ENCODE peak calls at places on chromosomes 4 and X, in seven cellular contexts. One of them, this sample, is unnamed.

GRCh38 chrX:74383611-74384010 is 37.7 kb upstream of the SLC16A2 start:
- DNase-seq in brain microvascular endothelial cell: peak
- DNase-seq in PC-9: peak
- DNase-seq in CD4-positive, alpha-beta T cell: no peak
- DNase-seq in epithelial cell of prostate: no peak
- DNase-seq in testis: peak
- DNase-seq in H9: peak
- DNase-seq in this sample: peak

GRCh38 chr4:4719446-4719845 is 140.0 kb upstream of the MSX1 start:
- DNase-seq in brain microvascular endothelial cell: no peak
- DNase-seq in PC-9: no peak
- DNase-seq in CD4-positive, alpha-beta T cell: no peak
- DNase-seq in epithelial cell of prostate: no peak
- DNase-seq in testis: no peak
- DNase-seq in H9: no peak
- DNase-seq in this sample: no peak

GRCh38 chr4:107858158-107858742 is 33.5 kb downstream of the SGMS2 start:
- DNase-seq in brain microvascular endothelial cell: no peak
- DNase-seq in PC-9: no peak
- DNase-seq in CD4-positive, alpha-beta T cell: no peak
- DNase-seq in epithelial cell of prostate: no peak
- DNase-seq in testis: no peak
- DNase-seq in H9: no peak
- DNase-seq in this sample: no peak

GRCh38 chr4:15197005-15197404 is 194.7 kb downstream of the CPEB2 start:
- DNase-seq in brain microvascular endothelial cell: peak
- DNase-seq in PC-9: no peak
- DNase-seq in CD4-positive, alpha-beta T cell: no peak
- DNase-seq in epithelial cell of prostate: no peak
- DNase-seq in testis: no peak
- DNase-seq in H9: peak
- DNase-seq in this sample: no peak

GRCh38 chrX:96405842-96406241 is 278.8 kb upstream of the DIAPH2 start:
- DNase-seq in brain microvascular endothelial cell: no peak
- DNase-seq in PC-9: no peak
- DNase-seq in CD4-positive, alpha-beta T cell: no peak
- DNase-seq in epithelial cell of prostate: no peak
- DNase-seq in testis: no peak
- DNase-seq in H9: peak
- DNase-seq in this sample: no peak

GRCh38 chr4:125187621-125188176 is 127.1 kb upstream of the FAT4 start:
- DNase-seq in brain microvascular endothelial cell: no peak
- DNase-seq in PC-9: no peak
- DNase-seq in CD4-positive, alpha-beta T cell: no peak
- DNase-seq in epithelial cell of prostate: peak
- DNase-seq in testis: peak
- DNase-seq in H9: no peak
- DNase-seq in this sample: no peak

GRCh38 chrX:97310373-97310772 is 426.7 kb downstream of the RPA4 start:
- DNase-seq in brain microvascular endothelial cell: no peak
- DNase-seq in PC-9: peak
- DNase-seq in CD4-positive, alpha-beta T cell: no peak
- DNase-seq in epithelial cell of prostate: no peak
- DNase-seq in testis: no peak
- DNase-seq in H9: peak
- DNase-seq in this sample: no peak

GRCh38 chr4:161546902-161547301 is 616.9 kb downstream of the FSTL5 start:
- DNase-seq in brain microvascular endothelial cell: no peak
- DNase-seq in PC-9: no peak
- DNase-seq in CD4-positive, alpha-beta T cell: no peak
- DNase-seq in epithelial cell of prostate: no peak
- DNase-seq in testis: no peak
- DNase-seq in H9: no peak
- DNase-seq in this sample: no peak

GRCh38 chr4:10115271-10115656 is 1.3 kb downstream of the WDR1 start:
- DNase-seq in brain microvascular endothelial cell: no peak
- DNase-seq in PC-9: peak
- DNase-seq in CD4-positive, alpha-beta T cell: no peak
- DNase-seq in epithelial cell of prostate: no peak
- DNase-seq in testis: no peak
- DNase-seq in H9: no peak
- DNase-seq in this sample: no peak

GRCh38 chrX:49058794-49059193 is at the start of gene CCDC120:
- DNase-seq in brain microvascular endothelial cell: no peak
- DNase-seq in PC-9: no peak
- DNase-seq in CD4-positive, alpha-beta T cell: no peak
- DNase-seq in epithelial cell of prostate: no peak
- DNase-seq in testis: no peak
- DNase-seq in H9: peak
- DNase-seq in this sample: no peak

GRCh38 chr4:175330236-175330635 is 412.1 kb downstream of the ADAM29 start:
- DNase-seq in brain microvascular endothelial cell: peak
- DNase-seq in PC-9: no peak
- DNase-seq in CD4-positive, alpha-beta T cell: no peak
- DNase-seq in epithelial cell of prostate: no peak
- DNase-seq in testis: peak
- DNase-seq in H9: no peak
- DNase-seq in this sample: no peak

GRCh38 chrX:143664302-143664701 is 28.4 kb upstream of the SLITRK4 start:
- DNase-seq in brain microvascular endothelial cell: peak
- DNase-seq in PC-9: no peak
- DNase-seq in CD4-positive, alpha-beta T cell: no peak
- DNase-seq in epithelial cell of prostate: no peak
- DNase-seq in testis: no peak
- DNase-seq in H9: no peak
- DNase-seq in this sample: no peak

GRCh38 chr4:1109898-1110506 is 3.4 kb downstream of the RNF212 start:
- DNase-seq in brain microvascular endothelial cell: no peak
- DNase-seq in PC-9: no peak
- DNase-seq in CD4-positive, alpha-beta T cell: no peak
- DNase-seq in epithelial cell of prostate: no peak
- DNase-seq in testis: no peak
- DNase-seq in H9: no peak
- DNase-seq in this sample: no peak

GRCh38 chr4:165991325-165992180 is 118.5 kb downstream of the TLL1 start:
- DNase-seq in brain microvascular endothelial cell: no peak
- DNase-seq in PC-9: no peak
- DNase-seq in CD4-positive, alpha-beta T cell: no peak
- DNase-seq in epithelial cell of prostate: no peak
- DNase-seq in testis: no peak
- DNase-seq in H9: no peak
- DNase-seq in this sample: no peak

GRCh38 chrX:13086076-13086475 is 41.7 kb upstream of the FAM9C start:
- DNase-seq in brain microvascular endothelial cell: no peak
- DNase-seq in PC-9: no peak
- DNase-seq in CD4-positive, alpha-beta T cell: no peak
- DNase-seq in epithelial cell of prostate: no peak
- DNase-seq in testis: no peak
- DNase-seq in H9: no peak
- DNase-seq in this sample: no peak

GRCh38 chrX:13088155-13088485 is 43.7 kb upstream of the FAM9C start:
- DNase-seq in brain microvascular endothelial cell: no peak
- DNase-seq in PC-9: no peak
- DNase-seq in CD4-positive, alpha-beta T cell: no peak
- DNase-seq in epithelial cell of prostate: no peak
- DNase-seq in testis: no peak
- DNase-seq in H9: no peak
- DNase-seq in this sample: no peak

GRCh38 chrX:13084611-13085010 is 40.2 kb upstream of the FAM9C start:
- DNase-seq in brain microvascular endothelial cell: no peak
- DNase-seq in PC-9: no peak
- DNase-seq in CD4-positive, alpha-beta T cell: no peak
- DNase-seq in epithelial cell of prostate: no peak
- DNase-seq in testis: no peak
- DNase-seq in H9: no peak
- DNase-seq in this sample: no peak

GRCh38 chrX:13085533-13085932 is 41.1 kb upstream of the FAM9C start:
- DNase-seq in brain microvascular endothelial cell: no peak
- DNase-seq in PC-9: no peak
- DNase-seq in CD4-positive, alpha-beta T cell: peak
- DNase-seq in epithelial cell of prostate: no peak
- DNase-seq in testis: no peak
- DNase-seq in H9: no peak
- DNase-seq in this sample: no peak

DNA sequence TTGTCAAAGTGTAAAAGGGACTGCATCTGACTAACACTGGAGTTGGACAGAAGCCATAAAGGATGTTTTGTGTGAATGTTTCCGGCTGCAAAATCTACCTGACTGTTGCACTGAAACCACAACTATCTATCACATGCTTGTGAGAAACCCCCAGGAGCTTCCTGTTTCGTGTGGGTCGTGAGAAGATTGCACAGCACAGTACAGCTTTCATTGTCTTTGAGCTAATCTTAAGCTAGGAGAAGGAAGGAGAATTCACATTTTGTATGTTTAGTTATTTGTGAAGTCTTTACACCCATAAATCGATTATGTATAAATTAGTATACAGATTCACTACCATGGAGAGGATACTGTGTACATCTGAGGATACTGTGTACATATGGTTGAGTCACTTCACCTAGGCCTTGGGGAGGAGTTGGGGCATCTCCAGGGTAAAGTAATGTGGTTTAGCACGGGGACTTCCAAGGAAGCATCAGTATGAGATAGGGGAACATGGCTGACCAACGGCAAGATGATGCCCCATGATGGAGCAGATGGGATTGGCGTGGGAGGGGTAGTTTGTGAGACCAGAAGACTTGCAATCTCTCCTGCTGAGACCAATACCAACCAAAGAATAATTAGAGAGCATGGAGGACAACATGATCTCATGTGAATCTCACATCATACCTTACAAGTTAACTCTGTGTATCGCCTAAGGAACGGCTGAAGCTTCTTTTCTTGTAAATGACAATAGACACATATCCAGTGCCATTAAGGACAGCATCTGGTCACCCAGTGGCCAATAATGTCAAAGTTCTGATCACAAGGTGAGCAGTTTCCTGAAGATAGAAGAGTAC is 43.1 kb upstream of the FAM9C start:
- DNase-seq in brain microvascular endothelial cell: peak
- DNase-seq in PC-9: peak
- DNase-seq in CD4-positive, alpha-beta T cell: peak
- DNase-seq in epithelial cell of prostate: peak
- DNase-seq in testis: no peak
- DNase-seq in H9: no peak
- DNase-seq in this sample: no peak
- H3K27ac ChIP-seq in brain microvascular endothelial cell: peak
- H3K27ac ChIP-seq in PC-9: peak
- H3K27ac ChIP-seq in CD4-positive, alpha-beta T cell: peak
- H3K27ac ChIP-seq in epithelial cell of prostate: peak
- H3K27ac ChIP-seq in testis: no peak
- H3K27ac ChIP-seq in H9: no peak
- H3K27ac ChIP-seq in this sample: no peak

GRCh38 chrX:283115-283845 is 2.1 kb downstream of the PLCXD1 start:
- DNase-seq in brain microvascular endothelial cell: peak
- DNase-seq in PC-9: peak
- DNase-seq in CD4-positive, alpha-beta T cell: peak
- DNase-seq in epithelial cell of prostate: no peak
- DNase-seq in testis: peak
- DNase-seq in H9: peak
- DNase-seq in this sample: no peak
- H3K27ac ChIP-seq in brain microvascular endothelial cell: no peak
- H3K27ac ChIP-seq in PC-9: no peak
- H3K27ac ChIP-seq in CD4-positive, alpha-beta T cell: no peak
- H3K27ac ChIP-seq in epithelial cell of prostate: no peak
- H3K27ac ChIP-seq in testis: no peak
- H3K27ac ChIP-seq in H9: peak
- H3K27ac ChIP-seq in this sample: peak

GRCh38 chr4:150049682-150050081 is 28.6 kb upstream of the DCLK2 start:
- DNase-seq in brain microvascular endothelial cell: no peak
- DNase-seq in PC-9: no peak
- DNase-seq in CD4-positive, alpha-beta T cell: no peak
- DNase-seq in epithelial cell of prostate: no peak
- DNase-seq in testis: no peak
- DNase-seq in H9: no peak
- DNase-seq in this sample: no peak

GRCh38 chr4:150050566-150050965 is 27.7 kb upstream of the DCLK2 start:
- DNase-seq in brain microvascular endothelial cell: no peak
- DNase-seq in PC-9: no peak
- DNase-seq in CD4-positive, alpha-beta T cell: no peak
- DNase-seq in epithelial cell of prostate: no peak
- DNase-seq in testis: no peak
- DNase-seq in H9: no peak
- DNase-seq in this sample: no peak

GRCh38 chr4:150056569-150056968 is 21.7 kb upstream of the DCLK2 start:
- DNase-seq in brain microvascular endothelial cell: no peak
- DNase-seq in PC-9: no peak
- DNase-seq in CD4-positive, alpha-beta T cell: no peak
- DNase-seq in epithelial cell of prostate: no peak
- DNase-seq in testis: no peak
- DNase-seq in H9: no peak
- DNase-seq in this sample: no peak

GRCh38 chr4:150055467-150055866 is 22.8 kb upstream of the DCLK2 start:
- DNase-seq in brain microvascular endothelial cell: no peak
- DNase-seq in PC-9: no peak
- DNase-seq in CD4-positive, alpha-beta T cell: no peak
- DNase-seq in epithelial cell of prostate: no peak
- DNase-seq in testis: no peak
- DNase-seq in H9: no peak
- DNase-seq in this sample: no peak
- H3K27ac ChIP-seq in brain microvascular endothelial cell: no peak
- H3K27ac ChIP-seq in PC-9: no peak
- H3K27ac ChIP-seq in CD4-positive, alpha-beta T cell: no peak
- H3K27ac ChIP-seq in epithelial cell of prostate: no peak
- H3K27ac ChIP-seq in testis: no peak
- H3K27ac ChIP-seq in H9: no peak
- H3K27ac ChIP-seq in this sample: no peak

GRCh38 chrX:103254171-103254824 is 657 bp downstream of the TCEAL8 start:
- DNase-seq in brain microvascular endothelial cell: peak
- DNase-seq in PC-9: no peak
- DNase-seq in CD4-positive, alpha-beta T cell: peak
- DNase-seq in epithelial cell of prostate: no peak
- DNase-seq in testis: peak
- DNase-seq in H9: peak
- DNase-seq in this sample: peak

GRCh38 chrX:103254921-103255455 is at the start of gene TCEAL8:
- DNase-seq in brain microvascular endothelial cell: peak
- DNase-seq in PC-9: peak
- DNase-seq in CD4-positive, alpha-beta T cell: peak
- DNase-seq in epithelial cell of prostate: no peak
- DNase-seq in testis: peak
- DNase-seq in H9: peak
- DNase-seq in this sample: peak

GRCh38 chrX:103250977-103251376 is 4.0 kb downstream of the TCEAL8 start:
- DNase-seq in brain microvascular endothelial cell: no peak
- DNase-seq in PC-9: no peak
- DNase-seq in CD4-positive, alpha-beta T cell: no peak
- DNase-seq in epithelial cell of prostate: no peak
- DNase-seq in testis: no peak
- DNase-seq in H9: no peak
- DNase-seq in this sample: no peak

GRCh38 chrX:103256651-103257050 is 1.7 kb upstream of the TCEAL8 start:
- DNase-seq in brain microvascular endothelial cell: no peak
- DNase-seq in PC-9: no peak
- DNase-seq in CD4-positive, alpha-beta T cell: no peak
- DNase-seq in epithelial cell of prostate: no peak
- DNase-seq in testis: no peak
- DNase-seq in H9: no peak
- DNase-seq in this sample: no peak

DNA sequence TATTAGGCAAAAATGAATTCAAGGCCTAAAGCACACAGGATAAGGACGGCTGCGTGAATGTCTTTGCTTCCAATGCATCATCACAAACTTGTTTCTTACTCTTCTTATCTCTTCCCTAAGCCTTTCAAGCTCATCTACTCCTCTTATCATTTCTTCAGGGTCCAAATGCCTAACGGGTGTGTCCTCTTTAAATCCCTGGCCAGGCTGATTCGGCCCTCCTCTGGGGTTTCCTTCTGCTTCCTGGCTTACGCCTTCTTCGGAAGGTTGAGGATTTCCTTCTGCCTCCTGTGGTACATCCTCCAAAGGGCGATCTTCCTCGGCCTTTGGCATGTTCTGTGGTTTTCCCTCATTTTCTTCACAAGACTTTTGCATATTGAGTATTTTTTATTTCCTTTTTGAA is 1.3 kb downstream of the TCEAL8 start:
- DNase-seq in brain microvascular endothelial cell: no peak
- DNase-seq in PC-9: no peak
- DNase-seq in CD4-positive, alpha-beta T cell: no peak
- DNase-seq in epithelial cell of prostate: no peak
- DNase-seq in testis: no peak
- DNase-seq in H9: no peak
- DNase-seq in this sample: no peak
- H3K27ac ChIP-seq in brain microvascular endothelial cell: peak
- H3K27ac ChIP-seq in PC-9: no peak
- H3K27ac ChIP-seq in CD4-positive, alpha-beta T cell: peak
- H3K27ac ChIP-seq in epithelial cell of prostate: peak
- H3K27ac ChIP-seq in testis: peak
- H3K27ac ChIP-seq in H9: peak
- H3K27ac ChIP-seq in this sample: peak